ENCODE peak calls at places on chromosomes 16 and 17, in ten cellular contexts. One of them, this sample, is unnamed. For H3K27me3, the result is how much of the 10 kb centered on the place peaks cover.

GRCh38 chr17:81513669-81514484 is 1.3 kb upstream of the ACTG1 start:
- DNase-seq in cardiac muscle cell: peak
- DNase-seq in thoracic aorta: no peak
- DNase-seq in lung: peak
- DNase-seq in sigmoid colon: peak
- DNase-seq in heart right ventricle: peak
- DNase-seq in neural progenitor cell: peak
- DNase-seq in CD8-positive, alpha-beta T cell: no peak
- DNase-seq in psoas muscle: peak
- DNase-seq in stomach: peak
- DNase-seq in this sample: no peak

GRCh38 chr16:12729448-12729847 is 74.2 kb downstream of the CPPED1 start:
- DNase-seq in heart right ventricle: no peak
- DNase-seq in neural progenitor cell: no peak
- DNase-seq in lung: no peak
- DNase-seq in stomach: no peak
- DNase-seq in psoas muscle: no peak
- DNase-seq in CD8-positive, alpha-beta T cell: no peak
- DNase-seq in cardiac muscle cell: peak
- DNase-seq in thoracic aorta: no peak
- DNase-seq in sigmoid colon: no peak
- DNase-seq in this sample: peak

GRCh38 chr16:68396481-68396880 is 51.8 kb downstream of the SMPD3 start:
- DNase-seq in thoracic aorta: no peak
- DNase-seq in sigmoid colon: no peak
- DNase-seq in psoas muscle: no peak
- DNase-seq in cardiac muscle cell: peak
- DNase-seq in lung: peak
- DNase-seq in neural progenitor cell: peak
- DNase-seq in stomach: peak
- DNase-seq in CD8-positive, alpha-beta T cell: peak
- DNase-seq in heart right ventricle: no peak
- DNase-seq in this sample: peak

GRCh38 chr17:78114831-78115723 is 13.5 kb downstream of the TMC6 start:
- DNase-seq in CD8-positive, alpha-beta T cell: no peak
- DNase-seq in neural progenitor cell: no peak
- DNase-seq in thoracic aorta: no peak
- DNase-seq in psoas muscle: peak
- DNase-seq in stomach: no peak
- DNase-seq in sigmoid colon: no peak
- DNase-seq in heart right ventricle: no peak
- DNase-seq in cardiac muscle cell: no peak
- DNase-seq in lung: no peak
- DNase-seq in this sample: no peak

GRCh38 chr17:81339180-81339501 is 44.0 kb upstream of the SLC38A10 start:
- DNase-seq in psoas muscle: no peak
- DNase-seq in cardiac muscle cell: no peak
- DNase-seq in stomach: no peak
- DNase-seq in CD8-positive, alpha-beta T cell: no peak
- DNase-seq in lung: no peak
- DNase-seq in thoracic aorta: no peak
- DNase-seq in sigmoid colon: no peak
- DNase-seq in neural progenitor cell: peak
- DNase-seq in heart right ventricle: no peak
- DNase-seq in this sample: no peak

GRCh38 chr17:16900288-16900882 is 71.5 kb downstream of the TNFRSF13B start:
- DNase-seq in cardiac muscle cell: no peak
- DNase-seq in CD8-positive, alpha-beta T cell: no peak
- DNase-seq in neural progenitor cell: no peak
- DNase-seq in sigmoid colon: no peak
- DNase-seq in psoas muscle: no peak
- DNase-seq in stomach: peak
- DNase-seq in lung: no peak
- DNase-seq in heart right ventricle: no peak
- DNase-seq in thoracic aorta: no peak
- DNase-seq in this sample: no peak

GRCh38 chr17:7294614-7295153 is at the start of gene YBX2:
- DNase-seq in lung: no peak
- DNase-seq in CD8-positive, alpha-beta T cell: peak
- DNase-seq in thoracic aorta: no peak
- DNase-seq in heart right ventricle: peak
- DNase-seq in psoas muscle: peak
- DNase-seq in stomach: peak
- DNase-seq in cardiac muscle cell: peak
- DNase-seq in sigmoid colon: no peak
- DNase-seq in neural progenitor cell: peak
- DNase-seq in this sample: peak

GRCh38 chr16:87835882-87836331 is 33.4 kb downstream of the SLC7A5 start:
- DNase-seq in CD8-positive, alpha-beta T cell: no peak
- DNase-seq in psoas muscle: no peak
- DNase-seq in lung: no peak
- DNase-seq in thoracic aorta: no peak
- DNase-seq in sigmoid colon: no peak
- DNase-seq in neural progenitor cell: no peak
- DNase-seq in heart right ventricle: no peak
- DNase-seq in cardiac muscle cell: no peak
- DNase-seq in stomach: no peak
- DNase-seq in this sample: no peak

GRCh38 chr17:42459983-42460300 is 1.3 kb downstream of the ATP6V0A1 start:
- DNase-seq in psoas muscle: no peak
- DNase-seq in thoracic aorta: no peak
- DNase-seq in cardiac muscle cell: peak
- DNase-seq in lung: no peak
- DNase-seq in heart right ventricle: no peak
- DNase-seq in stomach: no peak
- DNase-seq in CD8-positive, alpha-beta T cell: no peak
- DNase-seq in neural progenitor cell: peak
- DNase-seq in sigmoid colon: no peak
- DNase-seq in this sample: no peak

GRCh38 chr17:82023447-82024241 is 539 bp downstream of the LRRC45 start:
- DNase-seq in neural progenitor cell: no peak
- DNase-seq in stomach: no peak
- DNase-seq in sigmoid colon: no peak
- DNase-seq in CD8-positive, alpha-beta T cell: no peak
- DNase-seq in lung: no peak
- DNase-seq in psoas muscle: no peak
- DNase-seq in heart right ventricle: no peak
- DNase-seq in thoracic aorta: no peak
- DNase-seq in cardiac muscle cell: peak
- DNase-seq in this sample: no peak

GRCh38 chr16:68504066-68504465 is 35.0 kb upstream of the ZFP90 start:
- DNase-seq in CD8-positive, alpha-beta T cell: no peak
- DNase-seq in thoracic aorta: no peak
- DNase-seq in stomach: no peak
- DNase-seq in psoas muscle: no peak
- DNase-seq in heart right ventricle: no peak
- DNase-seq in cardiac muscle cell: no peak
- DNase-seq in sigmoid colon: no peak
- DNase-seq in neural progenitor cell: no peak
- DNase-seq in lung: no peak
- DNase-seq in this sample: no peak

GRCh38 chr16:65710107-65710506 is 588.2 kb upstream of the CDH11 start:
- DNase-seq in thoracic aorta: no peak
- DNase-seq in lung: no peak
- DNase-seq in cardiac muscle cell: no peak
- DNase-seq in stomach: no peak
- DNase-seq in heart right ventricle: no peak
- DNase-seq in CD8-positive, alpha-beta T cell: no peak
- DNase-seq in psoas muscle: no peak
- DNase-seq in sigmoid colon: no peak
- DNase-seq in neural progenitor cell: no peak
- DNase-seq in this sample: no peak

GRCh38 chr17:31373150-31374082 is 18.1 kb upstream of the RAB11FIP4 start:
- DNase-seq in psoas muscle: no peak
- DNase-seq in thoracic aorta: no peak
- DNase-seq in neural progenitor cell: peak
- DNase-seq in heart right ventricle: no peak
- DNase-seq in sigmoid colon: no peak
- DNase-seq in lung: no peak
- DNase-seq in CD8-positive, alpha-beta T cell: no peak
- DNase-seq in stomach: no peak
- DNase-seq in cardiac muscle cell: peak
- DNase-seq in this sample: no peak

GRCh38 chr17:10871914-10872313 is 34.0 kb upstream of the PIRT start:
- DNase-seq in heart right ventricle: no peak
- DNase-seq in psoas muscle: no peak
- DNase-seq in sigmoid colon: no peak
- DNase-seq in CD8-positive, alpha-beta T cell: no peak
- DNase-seq in neural progenitor cell: no peak
- DNase-seq in cardiac muscle cell: no peak
- DNase-seq in lung: peak
- DNase-seq in stomach: peak
- DNase-seq in thoracic aorta: no peak
- DNase-seq in this sample: no peak
- H3K27ac ChIP-seq in heart right ventricle: no peak
- H3K27ac ChIP-seq in psoas muscle: no peak
- H3K27ac ChIP-seq in sigmoid colon: no peak
- H3K27ac ChIP-seq in CD8-positive, alpha-beta T cell: no peak
- H3K27ac ChIP-seq in neural progenitor cell: no peak
- H3K27ac ChIP-seq in cardiac muscle cell: no peak
- H3K27ac ChIP-seq in lung: no peak
- H3K27ac ChIP-seq in stomach: no peak
- H3K27ac ChIP-seq in thoracic aorta: no peak
- H3K27ac ChIP-seq in this sample: no peak

GRCh38 chr17:27457731-27458523 is 1.7 kb downstream of the KSR1 start:
- DNase-seq in cardiac muscle cell: peak
- DNase-seq in sigmoid colon: no peak
- DNase-seq in lung: no peak
- DNase-seq in stomach: no peak
- DNase-seq in heart right ventricle: no peak
- DNase-seq in CD8-positive, alpha-beta T cell: no peak
- DNase-seq in thoracic aorta: no peak
- DNase-seq in psoas muscle: no peak
- DNase-seq in neural progenitor cell: peak
- DNase-seq in this sample: peak

GRCh38 chr17:27457405-27457730 is 1.1 kb downstream of the KSR1 start:
- DNase-seq in thoracic aorta: no peak
- DNase-seq in sigmoid colon: no peak
- DNase-seq in CD8-positive, alpha-beta T cell: no peak
- DNase-seq in heart right ventricle: no peak
- DNase-seq in psoas muscle: no peak
- DNase-seq in neural progenitor cell: no peak
- DNase-seq in stomach: no peak
- DNase-seq in lung: no peak
- DNase-seq in cardiac muscle cell: no peak
- DNase-seq in this sample: no peak

GRCh38 chr17:27459433-27459832 is 3.2 kb downstream of the KSR1 start:
- DNase-seq in thoracic aorta: no peak
- DNase-seq in CD8-positive, alpha-beta T cell: no peak
- DNase-seq in neural progenitor cell: no peak
- DNase-seq in psoas muscle: no peak
- DNase-seq in stomach: no peak
- DNase-seq in lung: no peak
- DNase-seq in heart right ventricle: no peak
- DNase-seq in sigmoid colon: no peak
- DNase-seq in cardiac muscle cell: peak
- DNase-seq in this sample: no peak

GRCh38 chr17:27456681-27457404 is 595 bp downstream of the KSR1 start:
- DNase-seq in psoas muscle: peak
- DNase-seq in sigmoid colon: peak
- DNase-seq in cardiac muscle cell: no peak
- DNase-seq in CD8-positive, alpha-beta T cell: no peak
- DNase-seq in heart right ventricle: peak
- DNase-seq in neural progenitor cell: peak
- DNase-seq in stomach: no peak
- DNase-seq in thoracic aorta: no peak
- DNase-seq in lung: no peak
- DNase-seq in this sample: no peak

GRCh38 chr17:27458524-27458908 is 2.3 kb downstream of the KSR1 start:
- DNase-seq in psoas muscle: no peak
- DNase-seq in heart right ventricle: no peak
- DNase-seq in sigmoid colon: no peak
- DNase-seq in stomach: no peak
- DNase-seq in lung: no peak
- DNase-seq in thoracic aorta: no peak
- DNase-seq in CD8-positive, alpha-beta T cell: no peak
- DNase-seq in neural progenitor cell: no peak
- DNase-seq in cardiac muscle cell: no peak
- DNase-seq in this sample: no peak
- H3K4me3 ChIP-seq in psoas muscle: no peak
- H3K4me3 ChIP-seq in heart right ventricle: peak
- H3K4me3 ChIP-seq in sigmoid colon: no peak
- H3K4me3 ChIP-seq in stomach: no peak
- H3K4me3 ChIP-seq in lung: no peak
- H3K4me3 ChIP-seq in thoracic aorta: peak
- H3K4me3 ChIP-seq in CD8-positive, alpha-beta T cell: no peak
- H3K4me3 ChIP-seq in neural progenitor cell: peak
- H3K4me3 ChIP-seq in cardiac muscle cell: no peak
- H3K4me3 ChIP-seq in this sample: peak

DNA sequence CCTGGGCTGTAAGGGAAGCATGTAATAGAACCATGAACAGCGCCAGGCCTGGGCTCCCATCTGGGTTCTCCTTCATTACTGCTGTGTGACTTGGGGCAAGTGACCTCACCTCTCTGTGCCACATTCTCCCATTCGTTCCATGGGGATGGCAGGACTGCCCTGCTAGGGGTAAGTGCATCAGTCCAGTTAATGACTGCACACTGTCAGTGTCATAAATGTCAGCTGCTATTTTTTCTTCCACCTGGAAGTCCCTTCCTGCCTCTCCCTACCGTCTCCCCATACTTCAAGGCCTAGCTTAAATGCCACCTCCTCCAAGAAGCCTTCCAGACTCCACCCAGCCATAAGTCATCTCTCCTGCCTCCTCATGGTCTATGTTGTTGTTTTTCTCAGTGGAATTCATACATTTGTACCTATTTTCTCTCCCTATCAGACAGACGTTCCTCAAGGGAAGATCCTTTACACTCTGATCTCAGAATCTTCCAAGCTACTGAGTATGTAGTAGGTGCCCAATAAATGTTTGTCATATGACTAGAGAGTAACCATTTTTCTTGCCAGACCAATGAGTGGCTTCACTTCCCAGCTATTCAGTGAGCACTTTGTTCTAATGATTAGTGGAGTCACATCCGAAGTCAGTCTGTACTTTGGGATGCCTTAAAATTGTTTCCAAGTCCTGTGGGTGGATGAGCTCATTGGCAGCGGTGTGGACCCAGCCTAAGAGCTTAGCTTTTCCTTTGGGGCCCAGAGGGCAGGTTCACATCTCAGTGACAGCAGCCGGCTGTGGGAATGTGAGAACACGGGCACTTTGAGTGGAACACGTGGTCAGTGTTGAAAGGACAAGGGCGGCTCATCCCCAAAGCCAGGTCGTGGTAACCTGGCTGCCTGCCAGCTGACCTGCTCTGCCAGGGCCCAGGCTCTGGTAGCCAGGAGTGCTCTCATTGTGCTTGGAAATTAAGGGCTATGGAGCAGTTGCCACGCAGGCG is 147.5 kb upstream of the GSE1 start:
- DNase-seq in psoas muscle: peak
- DNase-seq in heart right ventricle: peak
- DNase-seq in stomach: no peak
- DNase-seq in neural progenitor cell: no peak
- DNase-seq in CD8-positive, alpha-beta T cell: no peak
- DNase-seq in thoracic aorta: no peak
- DNase-seq in lung: no peak
- DNase-seq in sigmoid colon: no peak
- DNase-seq in cardiac muscle cell: peak
- DNase-seq in this sample: no peak
- H3K27me3 ChIP-seq in psoas muscle: under half
- H3K27me3 ChIP-seq in heart right ventricle: under half
- H3K27me3 ChIP-seq in stomach: under half
- H3K27me3 ChIP-seq in neural progenitor cell: under half
- H3K27me3 ChIP-seq in CD8-positive, alpha-beta T cell: under half
- H3K27me3 ChIP-seq in thoracic aorta: under half
- H3K27me3 ChIP-seq in lung: under half
- H3K27me3 ChIP-seq in sigmoid colon: under half
- H3K27me3 ChIP-seq in cardiac muscle cell: under half
- H3K27me3 ChIP-seq in this sample: under half

GRCh38 chr17:27379863-27380533 is 76.2 kb upstream of the KSR1 start:
- DNase-seq in cardiac muscle cell: peak
- DNase-seq in stomach: peak
- DNase-seq in sigmoid colon: peak
- DNase-seq in neural progenitor cell: peak
- DNase-seq in psoas muscle: peak
- DNase-seq in lung: peak
- DNase-seq in CD8-positive, alpha-beta T cell: no peak
- DNase-seq in heart right ventricle: peak
- DNase-seq in thoracic aorta: no peak
- DNase-seq in this sample: no peak
- H3K27ac ChIP-seq in cardiac muscle cell: no peak
- H3K27ac ChIP-seq in stomach: peak
- H3K27ac ChIP-seq in sigmoid colon: peak
- H3K27ac ChIP-seq in neural progenitor cell: no peak
- H3K27ac ChIP-seq in psoas muscle: no peak
- H3K27ac ChIP-seq in lung: no peak
- H3K27ac ChIP-seq in CD8-positive, alpha-beta T cell: no peak
- H3K27ac ChIP-seq in heart right ventricle: peak
- H3K27ac ChIP-seq in thoracic aorta: no peak
- H3K27ac ChIP-seq in this sample: no peak

This sample was measured in CD4-positive, CD25-positive, alpha-beta regulatory T cell.